ENCODE peak calls at places on chromosome 3, in six cellular contexts. G is dorsolateral prefrontal cortex, P is right atrium auricular region, Y is MCF 10A, K is GM13977, Q is fibroblast of the aortic adventitia. U is an unnamed sample.

GRCh38 chr3:115602194-115602593 is 21.1 kb upstream of the GAP43 start:
- DNase-seq in G (no peak), P (no peak), Y (no peak), K (no peak), Q (no peak), U (no peak)

GRCh38 chr3:46943237-46944187 is 33.0 kb downstream of the CCDC12 start:
- DNase-seq in G (no peak), P (no peak), Y (no peak), K (no peak), Q (no peak), U (no peak)

GRCh38 chr3:31567036-31567435 is 34.3 kb downstream of the STT3B start:
- DNase-seq in G (no peak), P (no peak), Y (no peak), K (no peak), Q (no peak), U (no peak)

GRCh38 chr3:66271231-66271630 is 50.4 kb downstream of the SLC25A26 start:
- DNase-seq in G (no peak), P (no peak), Y (no peak), K (no peak), Q (no peak), U (no peak)

GRCh38 chr3:187929115-187929828 is 184.0 kb upstream of the BCL6 start:
- DNase-seq in G (no peak), P (no peak), Y (no peak), K (no peak), Q (no peak), U (no peak)

GRCh38 chr3:42129014-42129953 is 38.1 kb downstream of the TRAK1 start:
- DNase-seq in G (no peak), P (no peak), Y (peak; percentile 54), K (no peak), Q (no peak), U (no peak)

GRCh38 chr3:43742935-43743334 is 52.2 kb downstream of the ABHD5 start:
- DNase-seq in G (no peak), P (no peak), Y (peak; percentile 28), K (no peak), Q (peak; percentile 71), U (no peak)

GRCh38 chr3:156605686-156606605 is 51.0 kb upstream of the SSR3 start:
- DNase-seq in G (no peak), P (peak; percentile 71), Y (no peak), K (peak; percentile 16), Q (peak; percentile 74), U (no peak)

GRCh38 chr3:186098740-186099139 is 10.1 kb downstream of the ETV5 start:
- DNase-seq in G (no peak), P (no peak), Y (no peak), K (no peak), Q (no peak), U (no peak)

GRCh38 chr3:61813656-61814055 is 252.3 kb downstream of the PTPRG start:
- DNase-seq in G (no peak), P (no peak), Y (no peak), K (no peak), Q (no peak), U (no peak)

GRCh38 chr3:71376499-71376898 is 207.0 kb downstream of the FOXP1 start:
- DNase-seq in G (no peak), P (no peak), Y (no peak), K (no peak), Q (no peak), U (no peak)

GRCh38 chr3:106826861-106827311 is 550.4 kb upstream of the CCDC54 start:
- DNase-seq in G (no peak), P (no peak), Y (no peak), K (no peak), Q (no peak), U (no peak)

GRCh38 chr3:106822204-106822603 is 555.0 kb upstream of the CCDC54 start:
- DNase-seq in G (no peak), P (no peak), Y (no peak), K (no peak), Q (no peak), U (no peak)

GRCh38 chr3:106823706-106824105 is 553.5 kb upstream of the CCDC54 start:
- DNase-seq in G (no peak), P (no peak), Y (no peak), K (no peak), Q (no peak), U (no peak)

GRCh38 chr3:106825962-106826605 is 551.2 kb upstream of the CCDC54 start:
- DNase-seq in G (no peak), P (no peak), Y (peak; percentile 0), K (no peak), Q (peak; percentile 89), U (no peak)

DNA sequence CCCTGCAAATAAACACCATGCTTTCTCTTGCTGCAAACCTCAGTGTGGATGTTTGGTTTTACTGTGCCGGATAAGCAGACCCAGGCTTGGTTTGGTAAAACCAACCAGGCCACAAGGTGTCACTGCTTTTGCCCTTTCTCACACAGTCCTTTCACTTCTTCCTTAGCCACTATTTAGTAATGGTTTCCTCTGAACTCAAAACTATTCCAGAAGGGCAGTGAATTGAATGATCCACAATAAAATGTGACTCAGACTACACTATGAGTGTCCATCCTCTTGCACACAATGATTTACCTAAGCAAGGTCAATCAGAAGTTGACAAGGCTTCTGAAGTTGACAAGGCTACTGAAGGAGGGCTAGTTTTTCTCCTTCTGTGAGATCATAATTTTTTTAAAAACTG is 552.4 kb upstream of the CCDC54 start:
- DNase-seq in G (peak; percentile 39), P (no peak), Y (peak; percentile 35), K (no peak), Q (peak; percentile 76), U (no peak)
- TF ChIP-seq CTCF in G (no peak), P (peak; percentile 57), Y (no peak), K (peak; percentile 36), Q (peak; percentile 57), U (no peak)

DNA sequence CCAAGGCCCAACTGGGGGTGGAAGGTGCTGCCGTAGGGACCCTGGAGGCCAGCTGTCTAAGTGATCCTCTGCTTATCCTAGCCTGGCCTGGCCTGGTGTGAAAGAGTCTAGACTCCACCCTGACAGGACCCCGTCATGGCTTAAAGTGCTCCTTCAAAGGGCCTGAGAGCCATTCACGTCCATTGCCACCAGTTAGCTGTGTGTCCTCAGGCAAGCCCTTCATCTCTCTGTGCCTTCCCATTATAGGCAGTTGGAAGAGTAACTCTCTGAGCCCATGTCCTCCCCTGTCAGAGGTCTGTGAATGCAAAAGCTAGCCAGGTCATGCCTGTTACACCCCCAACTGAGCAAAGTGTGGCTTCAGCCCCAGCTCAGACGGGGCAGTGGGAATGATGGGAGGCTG is 9.1 kb upstream of the DNAH1 start:
- DNase-seq in G (no peak), P (no peak), Y (no peak), K (no peak), Q (no peak), U (no peak)
- TF ChIP-seq CTCF in G (no peak), P (no peak), Y (no peak), K (no peak), Q (no peak), U (no peak)

DNA sequence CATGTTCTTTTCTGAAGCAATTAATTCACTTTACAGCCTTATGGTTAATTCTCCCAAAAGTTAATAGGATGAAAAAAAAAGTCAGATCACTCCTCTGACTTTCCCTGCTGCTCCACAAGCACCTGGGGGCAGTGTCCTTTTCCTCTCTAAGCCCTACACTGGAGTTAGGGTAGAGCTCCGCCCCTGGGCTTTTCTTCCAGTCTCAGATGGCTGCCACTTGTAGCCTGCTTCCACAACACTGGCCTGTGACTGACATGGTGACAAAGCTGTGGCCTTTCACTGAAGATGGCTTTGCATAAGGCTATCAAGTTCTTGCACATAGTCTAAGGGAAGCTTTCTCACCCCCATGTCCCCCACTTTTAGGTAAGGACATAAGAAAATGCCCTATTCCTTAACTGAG is 1.3 kb upstream of the MON1A start:
- DNase-seq in G (no peak), P (no peak), Y (peak; percentile 32), K (no peak), Q (no peak), U (no peak)
- TF ChIP-seq CTCF in G (no peak), P (no peak), Y (no peak), K (no peak), Q (no peak), U (no peak)

GRCh38 chr3:13451301-13451673 is 28.8 kb upstream of the HDAC11 start:
- DNase-seq in G (no peak), P (no peak), Y (no peak), K (no peak), Q (no peak), U (no peak)

GRCh38 chr3:13455644-13456043 is 24.5 kb upstream of the HDAC11 start:
- DNase-seq in G (no peak), P (no peak), Y (no peak), K (no peak), Q (no peak), U (no peak)

GRCh38 chr3:13457593-13457992 is 22.5 kb upstream of the HDAC11 start:
- DNase-seq in G (no peak), P (no peak), Y (no peak), K (no peak), Q (no peak), U (no peak)

GRCh38 chr3:13452490-13453335 is 27.4 kb upstream of the HDAC11 start:
- DNase-seq in G (peak; percentile 59), P (no peak), Y (peak; percentile 74), K (peak; percentile 61), Q (peak; percentile 72), U (no peak)
- TF ChIP-seq CTCF in G (peak; percentile 80), P (peak; percentile 73), Y (peak; percentile 58), K (peak; percentile 73), Q (peak; percentile 69), U (peak; percentile 52)

GRCh38 chr3:45143673-45144670 is 2.2 kb downstream of the CDCP1 start:
- DNase-seq in G (no peak), P (no peak), Y (peak; percentile 33), K (peak; percentile 37), Q (peak; percentile 83), U (no peak)

GRCh38 chr3:45151100-45151499 is 4.9 kb upstream of the CDCP1 start:
- DNase-seq in G (no peak), P (no peak), Y (no peak), K (no peak), Q (no peak), U (no peak)

GRCh38 chr3:45145223-45145622 is 955 bp downstream of the CDCP1 start:
- DNase-seq in G (no peak), P (no peak), Y (peak; percentile 75), K (no peak), Q (no peak), U (no peak)

GRCh38 chr3:45148921-45149320 is 2.7 kb upstream of the CDCP1 start:
- DNase-seq in G (no peak), P (no peak), Y (no peak), K (no peak), Q (peak; percentile 35), U (no peak)

GRCh38 chr3:45145681-45146614 is at the start of gene CDCP1:
- DNase-seq in G (no peak), P (no peak), Y (peak; percentile 70), K (peak; percentile 33), Q (peak; percentile 29), U (no peak)
- TF ChIP-seq CTCF in G (no peak), P (no peak), Y (no peak), K (no peak), Q (no peak), U (no peak)

DNA sequence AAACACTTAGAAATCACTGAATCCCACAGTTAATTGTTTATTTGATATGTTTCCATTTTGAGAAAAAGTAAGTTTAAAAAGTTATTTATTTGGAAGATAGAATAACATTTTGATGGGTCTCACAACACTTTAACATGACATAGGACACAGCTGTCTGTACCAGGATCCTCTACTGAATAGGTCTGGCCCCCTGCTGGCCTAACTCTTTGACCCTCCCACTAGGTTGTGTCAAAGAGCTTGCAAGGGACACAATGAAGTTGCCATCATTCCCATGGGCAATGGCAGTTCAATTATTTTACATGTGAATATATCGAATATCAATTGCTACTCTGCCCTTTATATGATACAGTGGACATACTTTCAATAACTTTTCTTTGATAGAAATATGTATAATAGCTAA is 138.9 kb downstream of the EPHA3 start:
- DNase-seq in G (no peak), P (no peak), Y (peak; percentile 8), K (no peak), Q (no peak), U (no peak)
- TF ChIP-seq CTCF in G (no peak), P (no peak), Y (no peak), K (no peak), Q (no peak), U (no peak)

U was measured in D721Med.